ENCODE peak calls at places on chromosomes 2 and 18, in four cellular contexts. M is ascending aorta; F is A549; Y is CD8-positive, alpha-beta T cell. H is an unnamed sample.
A peak's percentile ranks its signal among the peaks of the same experiment; 100 is the strongest.

GRCh38 chr2:209772316-209772715 is 684 bp downstream of the UNC80 start:
- DNase-seq in M (no peak), F (no peak), Y (no peak), H (no peak)

GRCh38 chr2:230160112-230160660 is 59.6 kb downstream of the SP110 start:
- DNase-seq in M (no peak), F (peak; percentile 47), Y (peak; percentile 52), H (no peak)

GRCh38 chr2:714005-714741 is 37.0 kb upstream of the TMEM18 start:
- DNase-seq in M (no peak), F (peak; percentile 52), Y (peak; percentile 40), H (peak; percentile 11)

GRCh38 chr2:104834431-104834830 is 19.5 kb upstream of the POU3F3 start:
- DNase-seq in M (no peak), F (no peak), Y (no peak), H (peak; percentile 48)

GRCh38 chr2:28751956-28752607 is 452 bp downstream of the PPP1CB start:
- DNase-seq in M (no peak), F (no peak), Y (peak; percentile 41), H (no peak)

GRCh38 chr2:23624378-23624777 is 239.4 kb downstream of the KLHL29 start:
- DNase-seq in M (no peak), F (peak; percentile 18), Y (no peak), H (no peak)

GRCh38 chr2:88925770-88926462 is 234.4 kb downstream of the RPIA start:
- DNase-seq in M (no peak), F (no peak), Y (no peak), H (no peak)

GRCh38 chr18:3411327-3411726 is 38.6 kb upstream of the TGIF1 start:
- DNase-seq in M (no peak), F (no peak), Y (no peak), H (no peak)

GRCh38 chr2:84942964-84943421 is 28.0 kb upstream of the KCMF1 start:
- DNase-seq in M (no peak), F (no peak), Y (no peak), H (no peak)

GRCh38 chr2:218894168-218895157 is 13.8 kb downstream of the WNT10A start:
- DNase-seq in M (no peak), F (no peak), Y (peak; percentile 9), H (no peak)

GRCh38 chr2:240210198-240210965 is 69.9 kb upstream of the OTOS start:
- DNase-seq in M (no peak), F (no peak), Y (no peak), H (no peak)

DNA sequence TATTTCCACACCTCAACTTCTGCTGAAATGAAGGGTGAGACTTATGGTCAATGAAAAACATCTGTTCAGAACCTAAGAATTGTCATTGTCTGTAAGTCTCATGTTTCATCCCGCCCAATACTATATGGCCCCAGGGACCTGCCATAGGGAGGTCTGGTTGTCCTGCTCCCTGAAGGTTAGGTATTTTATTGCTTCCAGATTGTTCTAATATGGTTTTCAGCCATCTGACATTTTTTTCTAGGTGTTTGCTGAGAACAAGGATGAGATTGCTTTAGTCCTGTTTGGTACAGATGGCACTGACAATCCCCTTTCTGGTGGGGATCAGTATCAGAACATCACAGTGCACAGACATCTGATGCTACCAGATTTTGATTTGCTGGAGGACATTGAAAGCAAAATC is 7.3 kb downstream of the XRCC5 start:
- DNase-seq in M (no peak), F (no peak), Y (no peak), H (no peak)
- H3K27ac ChIP-seq in M (no peak overlapping the region), F (no peak overlapping the region), Y (no peak overlapping the region), H (peak overlapping the region; percentile 74)

DNA sequence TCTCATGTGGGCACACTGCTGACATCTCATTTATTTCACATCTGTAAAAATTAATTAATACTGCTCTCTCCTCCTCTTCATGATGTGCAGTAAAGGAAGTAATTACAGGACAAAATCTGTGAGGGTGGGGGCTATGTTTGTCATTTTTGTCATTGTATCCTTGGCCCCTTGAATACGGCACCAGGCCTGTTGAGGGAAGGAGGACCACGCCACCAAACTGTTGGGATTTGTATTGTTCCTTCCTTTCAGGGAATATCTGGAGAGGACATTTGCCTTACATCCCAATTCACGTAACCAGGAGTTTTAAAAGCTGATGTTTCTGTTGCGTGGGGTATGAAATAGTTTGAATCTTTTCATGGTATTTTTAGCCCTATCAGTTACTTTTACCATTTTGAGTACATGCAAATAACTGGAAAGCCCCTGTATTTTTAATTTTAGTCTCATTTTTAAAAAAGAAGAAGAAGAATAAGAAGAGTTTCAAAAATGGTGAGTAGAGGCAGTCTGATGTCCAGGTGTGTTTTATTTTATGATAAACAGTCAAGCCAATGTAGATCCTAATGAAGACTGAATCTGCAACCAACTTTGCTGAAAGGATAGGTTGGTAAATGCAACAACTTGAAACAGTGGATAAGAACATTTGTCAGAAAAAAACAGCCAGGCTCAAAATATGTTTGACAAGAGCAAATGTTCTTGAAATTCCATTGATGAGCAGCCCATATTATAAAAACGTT is 54.3 kb downstream of the RASGRP3 start:
- DNase-seq in M (no peak), F (no peak), Y (no peak), H (no peak)
- H3K27ac ChIP-seq in M (no peak overlapping the region), F (no peak overlapping the region), Y (no peak overlapping the region), H (no peak overlapping the region)

DNA sequence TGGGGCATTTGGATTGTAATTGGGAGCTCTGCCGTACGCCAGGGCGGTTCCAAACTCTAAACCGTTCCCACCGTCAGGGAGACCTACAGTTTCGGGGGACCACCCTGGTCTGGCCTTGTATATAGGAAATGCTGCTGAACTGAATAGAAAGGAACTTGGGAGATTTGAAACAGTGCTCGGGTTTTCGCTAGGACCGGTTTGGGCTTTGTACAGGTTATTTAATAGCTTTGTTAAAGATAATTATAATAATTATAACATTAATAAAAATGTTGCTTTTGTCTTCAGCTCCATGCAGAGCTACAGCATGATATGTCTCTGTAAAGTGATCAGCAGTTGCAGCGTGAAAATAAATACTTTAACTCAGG is 2.4 kb downstream of the SP5 start:
- DNase-seq in M (no peak), F (no peak), Y (no peak), H (no peak)
- H3K27ac ChIP-seq in M (no peak overlapping the region), F (no peak overlapping the region), Y (no peak overlapping the region), H (no peak overlapping the region)

GRCh38 chr18:23761941-23762340 is 72.7 kb downstream of the LAMA3 start:
- DNase-seq in M (no peak), F (no peak), Y (no peak), H (no peak)

GRCh38 chr18:23758281-23758680 is 69.0 kb downstream of the LAMA3 start:
- DNase-seq in M (no peak), F (no peak), Y (no peak), H (no peak)

GRCh38 chr18:23752363-23752762 is 63.1 kb downstream of the LAMA3 start:
- DNase-seq in M (no peak), F (no peak), Y (no peak), H (no peak)

GRCh38 chr18:23752796-23753195 is 63.5 kb downstream of the LAMA3 start:
- DNase-seq in M (no peak), F (no peak), Y (no peak), H (no peak)

DNA sequence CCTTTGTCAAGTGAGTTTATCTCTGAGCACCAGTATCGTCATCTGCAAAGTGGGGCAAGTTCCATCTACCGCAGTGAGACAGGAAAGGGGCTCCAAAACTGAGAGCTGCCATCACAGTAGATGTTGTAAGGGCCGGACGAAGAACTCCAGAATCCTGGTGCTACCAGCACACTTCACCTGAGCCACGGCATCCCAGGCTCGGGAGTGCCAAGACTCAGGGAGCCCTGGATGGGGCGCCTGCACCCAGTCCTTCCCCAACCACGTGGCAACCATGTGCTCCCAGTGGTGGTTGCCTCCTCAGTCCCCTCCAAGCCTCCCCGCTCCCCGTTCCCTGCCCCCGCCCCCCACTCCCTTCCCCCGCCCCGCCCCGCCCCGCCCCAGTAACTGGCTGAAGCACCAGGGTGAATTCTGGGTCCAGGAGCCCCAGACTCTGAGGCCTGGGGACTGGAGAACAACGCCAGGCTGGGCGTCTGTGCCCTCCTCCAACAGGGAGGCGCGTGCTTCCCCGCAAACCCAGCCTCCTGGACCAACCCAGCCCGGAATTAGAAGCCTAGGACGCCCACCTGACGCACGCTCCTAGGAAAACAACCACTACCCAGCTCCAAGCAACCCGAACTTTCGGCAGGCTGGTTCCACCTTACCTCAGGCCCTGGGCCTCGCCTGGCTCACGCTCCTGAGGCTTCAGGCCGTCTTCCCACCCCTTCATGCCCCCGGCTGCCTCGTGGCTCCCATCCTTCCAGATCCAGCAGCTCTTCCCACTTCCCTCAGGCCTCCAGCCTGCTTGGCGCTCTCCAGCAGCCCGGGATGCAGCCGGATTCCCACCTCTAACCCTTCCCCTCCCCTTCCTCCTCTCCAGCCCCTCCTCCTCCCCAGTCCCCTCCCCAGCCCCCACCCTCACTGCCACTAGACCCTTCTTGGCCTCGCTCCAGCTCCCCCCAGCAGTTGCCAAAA is 67.6 kb downstream of the LAMA3 start:
- DNase-seq in M (no peak), F (no peak), Y (no peak), H (no peak)
- H3K27ac ChIP-seq in M (no peak overlapping the region), F (no peak overlapping the region), Y (no peak overlapping the region), H (no peak overlapping the region)

GRCh38 chr2:58730764-58731487 is 489.8 kb upstream of the FANCL start:
- DNase-seq in M (no peak), F (no peak), Y (no peak), H (no peak)
- H3K27ac ChIP-seq in M (no peak overlapping the region), F (no peak overlapping the region), Y (no peak overlapping the region), H (no peak overlapping the region)